ENCODE peak calls at places on chromosome 2, in four cellular contexts. T is left ventricle myocardium inferior; N is CD8-positive, alpha-beta T cell; P is PC-3. H is an unnamed sample.

GRCh38 chr2:28355521-28356094 is 37.0 kb upstream of the FOSL2 start:
- DNase-seq in T (peak; percentile 77), N (no peak), P (no peak), H (peak; percentile 52)

GRCh38 chr2:16030206-16031054 is 90.1 kb downstream of the MYCN start:
- DNase-seq in T (no peak), N (no peak), P (no peak), H (no peak)

GRCh38 chr2:152466925-152467676 is 132.1 kb downstream of the FMNL2 start:
- DNase-seq in P (peak; percentile 51), N (no peak), T (no peak), H (no peak)

GRCh38 chr2:37665622-37666362 is 5.7 kb downstream of the CDC42EP3 start:
- DNase-seq in N (no peak), P (no peak), T (no peak), H (no peak)

GRCh38 chr2:17030070-17030469 is 364.4 kb upstream of the CYRIA start:
- DNase-seq in P (no peak), T (no peak), N (no peak), H (no peak)

GRCh38 chr2:165349181-165349580 is 110.0 kb downstream of the SCN2A start:
- DNase-seq in N (no peak), T (no peak), P (no peak), H (no peak)

GRCh38 chr2:205464681-205465080 is 217.6 kb upstream of the NRP2 start:
- DNase-seq in P (no peak), N (no peak), T (no peak), H (no peak)

GRCh38 chr2:119616421-119616820 is 62.6 kb upstream of the TMEM177 start:
- DNase-seq in P (no peak), T (no peak), N (no peak), H (no peak)

GRCh38 chr2:17517481-17518211 is 594 bp downstream of the RAD51AP2 start:
- DNase-seq in P (no peak), N (no peak), T (no peak), H (no peak)

GRCh38 chr2:11692966-11693521 is 23.0 kb upstream of the NTSR2 start:
- DNase-seq in P (peak; percentile 89), N (peak; percentile 16), T (no peak), H (peak; percentile 52)

GRCh38 chr2:131042161-131042775 is 51.0 kb downstream of the FAM168B start:
- DNase-seq in T (no peak), N (no peak), P (peak; percentile 23), H (no peak)

GRCh38 chr2:236554629-236555282 is 14.9 kb upstream of the ACKR3 start:
- DNase-seq in T (no peak), N (no peak), P (no peak), H (no peak)

GRCh38 chr2:37436324-37436723 is 91.9 kb downstream of the QPCT start:
- DNase-seq in T (no peak), N (no peak), P (no peak), H (no peak)

GRCh38 chr2:72415256-72415655 is 267.6 kb upstream of the CYP26B1 start:
- DNase-seq in P (peak; percentile 67), N (no peak), T (no peak), H (no peak)

GRCh38 chr2:236168110-236169067 is at the start of gene GBX2:
- DNase-seq in P (peak; percentile 91), T (no peak), N (no peak), H (no peak)

GRCh38 chr2:64108842-64109241 is 35.4 kb downstream of the PELI1 start:
- DNase-seq in N (no peak), T (no peak), P (no peak), H (no peak)
- H3K4me1 ChIP-seq in N (peaks cover 6% of the 10 kb centered on the region), T (peaks cover 42% of the 10 kb centered on the region), P (peaks cover 10% of the 10 kb centered on the region), H (peaks cover 50% of the 10 kb centered on the region)

GRCh38 chr2:10072656-10073480 is 7.3 kb downstream of the CYS1 start:
- DNase-seq in T (peak; percentile 73), P (peak; percentile 88), N (peak; percentile 59), H (no peak)
- H3K4me1 ChIP-seq in T (peaks cover 13% of the 10 kb centered on the region), P (no peaks in the 10 kb centered on the region), N (no peaks in the 10 kb centered on the region), H (no peaks in the 10 kb centered on the region)

GRCh38 chr2:191434072-191434471 is 188.9 kb downstream of the MYO1B start:
- DNase-seq in T (no peak), N (no peak), P (no peak), H (no peak)
- H3K4me1 ChIP-seq in T (peaks cover 11% of the 10 kb centered on the region), N (no peaks in the 10 kb centered on the region), P (no peaks in the 10 kb centered on the region), H (peaks cover 17% of the 10 kb centered on the region)

GRCh38 chr2:219510512-219511135 is 3.7 kb upstream of the ASIC4 start:
- DNase-seq in P (no peak), T (no peak), N (no peak), H (peak; percentile 54)
- H3K4me1 ChIP-seq in P (no peaks in the 10 kb centered on the region), T (peaks cover 51% of the 10 kb centered on the region), N (peaks cover 26% of the 10 kb centered on the region), H (no peaks in the 10 kb centered on the region)

GRCh38 chr2:98710709-98711108 is 20.2 kb downstream of the MGAT4A start:
- DNase-seq in N (no peak), T (no peak), P (no peak), H (no peak)
- H3K4me1 ChIP-seq in N (peaks cover 85% of the 10 kb centered on the region), T (peaks cover 65% of the 10 kb centered on the region), P (peaks cover 10% of the 10 kb centered on the region), H (peaks cover 34% of the 10 kb centered on the region)

H was measured in left lung.